ENCODE peak calls at places on chromosomes 6 and 20, in seven cellular contexts. S, G, R, Y, V, E and J are unnamed samples.

GRCh38 chr20:25626779-25627178 is 3.0 kb upstream of the NANP start:
- DNase-seq in S (no peak), G (no peak), R (no peak), Y (no peak), V (no peak), E (no peak), J (no peak)

GRCh38 chr6:158703121-158703839 is 53.4 kb downstream of the SYTL3 start:
- DNase-seq in S (peak), G (no peak), R (no peak), Y (no peak), V (no peak), E (no peak), J (no peak)

GRCh38 chr20:51563597-51564332 is 21.2 kb upstream of the NFATC2 start:
- DNase-seq in S (peak), G (peak), R (peak), Y (peak), V (no peak), E (no peak), J (peak)

GRCh38 chr6:141833001-141833655 is 299.6 kb upstream of the GJE1 start:
- DNase-seq in S (no peak), G (no peak), R (no peak), Y (no peak), V (no peak), E (no peak), J (no peak)

GRCh38 chr20:53448875-53449274 is 144.8 kb downstream of the ZNF217 start:
- DNase-seq in S (no peak), G (peak), R (no peak), Y (no peak), V (no peak), E (no peak), J (no peak)

GRCh38 chr6:41071501-41071922 is 644 bp downstream of the OARD1 start:
- DNase-seq in S (no peak), G (no peak), R (no peak), Y (peak), V (no peak), E (no peak), J (no peak)

GRCh38 chr6:33197431-33198048 is 2.9 kb downstream of the RXRB start:
- DNase-seq in S (peak), G (peak), R (no peak), Y (peak), V (no peak), E (no peak), J (no peak)

GRCh38 chr6:37058084-37058586 is 52.7 kb downstream of the FGD2 start:
- DNase-seq in S (no peak), G (peak), R (no peak), Y (peak), V (no peak), E (no peak), J (peak)

GRCh38 chr20:32439132-32439829 is 81.2 kb downstream of the ASXL1 start:
- DNase-seq in S (no peak), G (peak), R (no peak), Y (no peak), V (no peak), E (no peak), J (peak)

GRCh38 chr20:51888186-51888790 is 86.0 kb upstream of the SALL4 start:
- DNase-seq in S (no peak), G (no peak), R (no peak), Y (no peak), V (no peak), E (no peak), J (no peak)

GRCh38 chr20:24766826-24767622 is 182.0 kb upstream of the CST7 start:
- DNase-seq in S (no peak), G (no peak), R (no peak), Y (peak), V (no peak), E (no peak), J (no peak)

GRCh38 chr20:50126662-50127061 is 13.7 kb upstream of the UBE2V1 start:
- DNase-seq in S (peak), G (peak), R (no peak), Y (no peak), V (no peak), E (no peak), J (no peak)

GRCh38 chr6:73823046-73823735 is 127.2 kb downstream of the CD109 start:
- DNase-seq in S (no peak), G (no peak), R (no peak), Y (no peak), V (no peak), E (no peak), J (no peak)

GRCh38 chr6:116662186-116662585 is 6.4 kb downstream of the ZUP1 start:
- DNase-seq in S (no peak), G (no peak), R (no peak), Y (no peak), V (no peak), E (no peak), J (no peak)

GRCh38 chr20:38043512-38044300 is 10.2 kb downstream of the RPRD1B start:
- DNase-seq in S (no peak), G (peak), R (no peak), Y (peak), V (no peak), E (no peak), J (peak)

GRCh38 chr20:46323557-46323956 is 15.3 kb upstream of the CDH22 start:
- DNase-seq in S (no peak), G (no peak), R (no peak), Y (no peak), V (no peak), E (no peak), J (no peak)

GRCh38 chr6:445571-446417 is 54.2 kb downstream of the IRF4 start:
- DNase-seq in S (no peak), G (no peak), R (no peak), Y (no peak), V (no peak), E (no peak), J (no peak)

GRCh38 chr20:62473717-62474584 is 1.8 kb downstream of the GATA5 start:
- DNase-seq in S (no peak), G (no peak), R (no peak), Y (no peak), V (no peak), E (no peak), J (no peak)

GRCh38 chr6:157151989-157152388 is 171.3 kb downstream of the TMEM242 start:
- DNase-seq in S (no peak), G (peak), R (no peak), Y (peak), V (no peak), E (no peak), J (peak)

GRCh38 chr20:31845300-31845863 is at the start of gene FOXS1:
- DNase-seq in S (no peak), G (no peak), R (peak), Y (no peak), V (no peak), E (no peak), J (no peak)

GRCh38 chr20:57465943-57466342 is 59.0 kb downstream of the CTCFL start:
- DNase-seq in S (no peak), G (no peak), R (no peak), Y (no peak), V (no peak), E (no peak), J (no peak)

GRCh38 chr20:19212524-19213502 is at the start of gene SLC24A3:
- DNase-seq in S (peak), G (no peak), R (peak), Y (peak), V (no peak), E (no peak), J (no peak)

GRCh38 chr6:32944265-32944664 is 3.4 kb upstream of the HLA-DMB start:
- DNase-seq in S (no peak), G (no peak), R (no peak), Y (no peak), V (no peak), E (no peak), J (no peak)

GRCh38 chr6:136706431-136706830 is 85.8 kb downstream of the MAP3K5 start:
- DNase-seq in S (no peak), G (no peak), R (no peak), Y (no peak), V (no peak), E (no peak), J (no peak)

GRCh38 chr6:142207265-142207877 is 60.3 kb downstream of the VTA1 start:
- DNase-seq in S (peak), G (peak), R (peak), Y (peak), V (no peak), E (peak), J (peak)

GRCh38 chr20:53033176-53033575 is 61.0 kb downstream of the TSHZ2 start:
- DNase-seq in S (no peak), G (no peak), R (no peak), Y (no peak), V (no peak), E (no peak), J (no peak)

GRCh38 chr6:78629154-78629721 is 238.1 kb upstream of the IRAK1BP1 start:
- DNase-seq in S (peak), G (no peak), R (no peak), Y (no peak), V (no peak), E (no peak), J (no peak)

GRCh38 chr6:1255646-1256365 is 56.1 kb upstream of the FOXQ1 start:
- DNase-seq in S (no peak), G (peak), R (no peak), Y (no peak), V (no peak), E (no peak), J (no peak)

GRCh38 chr6:5139828-5140771 is 55.0 kb downstream of the PPP1R3G start:
- DNase-seq in S (no peak), G (no peak), R (no peak), Y (no peak), V (no peak), E (no peak), J (no peak)

GRCh38 chr20:2820084-2820895 is 4.1 kb downstream of the TMEM239 start:
- DNase-seq in S (no peak), G (no peak), R (peak), Y (no peak), V (no peak), E (no peak), J (no peak)

GRCh38 chr6:24666097-24666615 is 543 bp downstream of the TDP2 start:
- DNase-seq in S (peak), G (no peak), R (no peak), Y (peak), V (peak), E (peak), J (no peak)

GRCh38 chr20:12882832-12883506 is 125.8 kb upstream of the SPTLC3 start:
- DNase-seq in S (no peak), G (no peak), R (no peak), Y (no peak), V (no peak), E (no peak), J (peak)